ENCODE peak calls at places on chromosomes 5 and 9, in four cellular contexts. G is keratinocyte; E is cardiac muscle cell; C is CD8-positive, alpha-beta T cell. D is an unnamed sample. For H3K36me3, the result is how much of the 10 kb centered on the place peaks cover.

GRCh38 chr5:142506756-142507155 is 179.1 kb downstream of the FGF1 start:
- DNase-seq in G (no peak), E (no peak), C (no peak), D (no peak)

GRCh38 chr5:68562308-68562707 is 346.8 kb downstream of the PIK3R1 start:
- DNase-seq in G (no peak), E (peak), C (no peak), D (no peak)

GRCh38 chr5:43049216-43049615 is 9.1 kb upstream of the ANXA2R start:
- DNase-seq in G (no peak), E (no peak), C (no peak), D (no peak)

GRCh38 chr5:36573441-36573840 is 33.0 kb upstream of the SLC1A3 start:
- DNase-seq in G (peak), E (peak), C (no peak), D (no peak)

GRCh38 chr9:135198889-135199288 is 111.4 kb downstream of the OLFM1 start:
- DNase-seq in G (no peak), E (no peak), C (no peak), D (no peak)

GRCh38 chr9:133031496-133031911 is 707 bp downstream of the GTF3C5 start:
- DNase-seq in G (no peak), E (no peak), C (no peak), D (no peak)

GRCh38 chr9:122127396-122127798 is 32.2 kb downstream of the NDUFA8 start:
- DNase-seq in G (no peak), E (no peak), C (no peak), D (no peak)

GRCh38 chr5:172707285-172708182 is 63.5 kb downstream of the DUSP1 start:
- DNase-seq in G (no peak), E (peak), C (no peak), D (no peak)

GRCh38 chr5:80204808-80205614 is 50.8 kb downstream of the SERINC5 start:
- DNase-seq in G (no peak), E (peak), C (no peak), D (no peak)

GRCh38 chr5:157457391-157457790 is 2.6 kb upstream of the NIPAL4 start:
- DNase-seq in G (no peak), E (no peak), C (no peak), D (no peak)

GRCh38 chr5:116575635-116576042 is 1.0 kb upstream of the SEMA6A start:
- DNase-seq in G (peak), E (no peak), C (no peak), D (no peak)

GRCh38 chr5:5188377-5189020 is 48.4 kb downstream of the ADAMTS16 start:
- DNase-seq in G (no peak), E (no peak), C (no peak), D (no peak)

GRCh38 chr5:40442346-40442745 is 237.4 kb upstream of the PTGER4 start:
- DNase-seq in G (no peak), E (no peak), C (no peak), D (no peak)

GRCh38 chr5:132475531-132475930 is 15.0 kb downstream of the IRF1 start:
- DNase-seq in G (no peak), E (peak), C (no peak), D (no peak)

GRCh38 chr5:55894135-55894534 is 43.0 kb downstream of the IL31RA start:
- DNase-seq in G (no peak), E (no peak), C (no peak), D (no peak)

GRCh38 chr5:132770476-132771159 is 6.4 kb downstream of the SEPTIN8 start:
- DNase-seq in G (no peak), E (no peak), C (no peak), D (no peak)

GRCh38 chr5:120923026-120923425 is 458.9 kb downstream of the PRR16 start:
- DNase-seq in G (no peak), E (no peak), C (no peak), D (no peak)

GRCh38 chr5:120927923-120928322 is 463.8 kb downstream of the PRR16 start:
- DNase-seq in G (no peak), E (no peak), C (no peak), D (no peak)

GRCh38 chr5:120926471-120926870 is 462.4 kb downstream of the PRR16 start:
- DNase-seq in G (no peak), E (no peak), C (no peak), D (no peak)
- TF ChIP-seq CTCF in G (no peak), E (no peak), C (no peak), D (no peak)

DNA sequence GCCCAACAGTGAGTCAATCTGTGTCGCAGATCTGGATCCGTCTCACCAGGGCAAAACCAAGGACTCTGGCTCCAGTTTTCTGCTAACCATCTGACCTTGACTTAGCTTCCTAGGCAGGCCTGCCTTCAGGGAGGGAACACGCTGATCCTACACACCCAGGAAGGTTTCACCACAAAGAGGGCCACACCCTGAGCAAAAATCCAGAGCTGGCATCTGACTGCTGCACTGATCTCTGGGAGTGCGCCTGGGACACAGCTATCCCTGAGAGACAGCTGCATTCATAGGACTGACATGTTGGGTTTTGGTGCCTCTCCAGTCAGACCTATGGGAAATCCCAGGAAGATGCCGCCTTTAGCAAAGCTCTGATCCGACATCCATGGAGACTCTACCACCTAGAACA is 47.5 kb downstream of the CDK5RAP2 start:
- DNase-seq in G (peak), E (peak), C (no peak), D (peak)
- H3K36me3 ChIP-seq in G (under half), E (under half), C (half or more), D (under half)

GRCh38 chr5:6480133-6481051 is 31.7 kb downstream of the UBE2QL1 start:
- DNase-seq in G (no peak), E (no peak), C (no peak), D (no peak)
- TF ChIP-seq CTCF in G (no peak), E (no peak), C (no peak), D (no peak)

GRCh38 chr9:124290743-124291554 is 33.2 kb downstream of the NEK6 start:
- DNase-seq in G (no peak), E (no peak), C (no peak), D (no peak)
- H3K36me3 ChIP-seq in G (under half), E (under half), C (under half), D (under half)

GRCh38 chr5:61817472-61818326 is 485.6 kb downstream of the ZSWIM6 start:
- DNase-seq in G (no peak), E (peak), C (no peak), D (no peak)
- TF ChIP-seq CTCF in G (peak), E (peak), C (no peak), D (peak)

GRCh38 chr5:451587-452458 is 8.8 kb downstream of the EXOC3 start:
- DNase-seq in G (no peak), E (no peak), C (no peak), D (no peak)
- H3K36me3 ChIP-seq in G (under half), E (under half), C (under half), D (under half)

DNA sequence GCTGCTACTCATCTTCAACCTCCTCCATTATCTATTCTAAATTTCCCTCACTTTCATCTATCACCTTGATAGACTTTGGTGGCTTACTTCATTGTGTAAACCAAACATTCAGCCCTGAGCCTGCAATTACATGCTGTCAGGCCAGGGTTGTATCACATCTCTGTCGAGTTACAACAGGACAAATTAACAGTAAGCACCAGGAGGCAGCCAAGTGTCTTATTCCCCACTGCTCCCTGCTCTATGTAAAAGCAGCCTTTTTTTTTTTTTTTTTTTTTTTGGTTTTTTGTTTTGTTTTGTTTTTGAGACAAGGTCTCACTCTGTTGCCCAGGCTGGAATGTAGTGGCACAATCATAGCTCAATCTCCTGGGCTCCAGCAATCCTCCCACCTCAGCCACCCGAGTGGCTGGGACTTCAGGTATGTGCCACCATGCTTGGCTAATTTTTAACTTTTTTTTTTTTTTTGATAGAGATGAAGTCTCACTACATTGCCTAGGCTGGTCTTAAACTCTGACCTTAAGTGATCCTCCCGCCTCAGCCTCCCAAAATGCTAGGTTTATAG is 15.2 kb upstream of the ZCCHC9 start:
- DNase-seq in G (no peak), E (no peak), C (no peak), D (no peak)
- TF ChIP-seq CTCF in G (no peak), E (no peak), C (no peak), D (no peak)

DNA sequence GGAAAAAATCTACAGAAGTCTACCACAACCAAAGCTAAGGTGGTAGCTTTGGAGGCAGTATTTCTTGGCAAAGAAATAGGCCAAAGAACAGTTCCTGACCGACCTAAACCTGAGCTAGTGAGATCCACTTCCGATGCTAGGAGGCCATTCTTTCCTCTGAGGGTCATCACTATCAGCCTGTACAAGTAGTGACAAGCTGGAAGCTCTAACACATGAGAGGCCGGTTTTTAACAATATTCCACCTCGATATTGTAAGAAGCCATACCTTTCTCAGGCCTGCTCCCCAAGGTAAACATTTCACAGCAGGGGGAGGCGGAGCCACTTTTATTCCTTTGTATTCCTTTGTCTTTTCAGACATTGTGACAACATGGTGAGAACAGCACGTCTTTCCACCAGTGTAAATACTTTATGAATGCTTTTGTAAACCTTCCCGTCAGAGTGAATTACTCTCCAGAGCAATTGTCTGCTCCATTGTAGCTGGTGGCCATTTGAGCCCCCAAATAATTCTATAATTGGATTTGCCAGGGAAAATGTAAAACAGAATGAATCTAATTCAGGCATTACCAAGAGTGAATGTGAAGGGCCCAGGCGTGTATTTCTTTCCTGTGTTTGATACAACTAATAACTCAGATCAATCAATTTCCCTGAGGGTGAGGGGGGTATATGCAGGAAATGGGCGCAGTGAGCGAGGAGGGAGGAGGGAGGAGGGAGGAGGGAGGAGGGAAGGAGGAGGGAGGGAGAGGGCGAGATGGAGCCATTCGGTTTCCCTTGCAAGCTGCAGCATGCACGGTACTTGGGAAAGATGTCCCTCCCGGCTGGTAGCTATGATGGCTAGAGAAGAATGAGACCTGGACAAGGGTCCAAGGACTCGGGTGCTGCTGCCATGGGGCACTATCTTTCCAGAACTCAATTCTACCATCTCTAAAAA is 166.6 kb downstream of the CDK5RAP2 start:
- DNase-seq in G (no peak), E (no peak), C (no peak), D (no peak)
- H3K36me3 ChIP-seq in G (under half), E (under half), C (under half), D (under half)

D was measured in BJ.